ENCODE peak calls at places on chromosomes 11 and 22, in nine cellular contexts. Z is germinal center, E is RPMI7951, V is ACHN, W is osteocyte, B is lower leg skin, Y is neural progenitor cell, F is SW 1271, Q is T-cell. O is an unnamed sample.

GRCh38 chr11:35179466-35180135 is 40.6 kb downstream of the CD44 start:
- DNase-seq in B (no peak), Z (no peak), Y (no peak), E (no peak), F (no peak), V (no peak), W (no peak), Q (no peak), O (no peak)

GRCh38 chr11:102318469-102318868 is 1.2 kb downstream of the BIRC3 start:
- DNase-seq in W (no peak), Z (peak; percentile 31), Y (no peak), E (peak; percentile 82), B (no peak), F (peak; percentile 92), V (peak; percentile 88), Q (peak; percentile 58), O (no peak)

GRCh38 chr22:46584081-46584903 is 35.9 kb upstream of the GRAMD4 start:
- DNase-seq in Z (no peak), Q (no peak), F (no peak), E (no peak), V (peak; percentile 15), W (no peak), Y (peak; percentile 59), B (no peak), O (no peak)

GRCh38 chr11:35641206-35641885 is 21.2 kb upstream of the TRIM44 start:
- DNase-seq in Z (no peak), V (no peak), F (no peak), W (no peak), Q (no peak), B (no peak), E (no peak), Y (peak; percentile 71), O (no peak)

GRCh38 chr11:2518112-2518982 is 73.5 kb downstream of the KCNQ1 start:
- DNase-seq in W (peak; percentile 83), V (no peak), Z (no peak), Q (no peak), B (peak; percentile 7), Y (peak; percentile 7), E (no peak), F (no peak), O (no peak)

GRCh38 chr22:32204856-32205722 is at the start of gene RFPL2:
- DNase-seq in B (no peak), F (peak; percentile 80), E (no peak), V (no peak), Z (no peak), W (no peak), Y (peak; percentile 94), Q (peak; percentile 29), O (no peak)

GRCh38 chr11:120057028-120057330 is 80.9 kb downstream of the TRIM29 start:
- DNase-seq in Q (no peak), E (no peak), F (no peak), B (no peak), W (peak; percentile 15), V (no peak), Z (no peak), Y (no peak), O (no peak)

GRCh38 chr11:125902927-125903752 is at the start of gene PUS3:
- DNase-seq in F (peak; percentile 82), Q (peak; percentile 85), W (peak; percentile 93), B (peak; percentile 87), E (peak; percentile 81), Z (peak; percentile 86), V (peak; percentile 78), Y (peak; percentile 92), O (no peak)

GRCh38 chr22:29617922-29618629 is 14.6 kb downstream of the NF2 start:
- DNase-seq in V (peak; percentile 71), W (no peak), Z (no peak), F (peak; percentile 45), E (peak; percentile 21), Y (no peak), B (no peak), Q (no peak), O (no peak)

GRCh38 chr11:122601131-122602125 is 54.1 kb upstream of the UBASH3B start:
- DNase-seq in B (peak; percentile 15), V (no peak), W (no peak), Q (no peak), E (peak; percentile 25), F (no peak), Y (no peak), Z (no peak), O (no peak)

GRCh38 chr11:64648551-64648950 is 57.5 kb downstream of the SLC22A12 start:
- DNase-seq in W (no peak), B (no peak), Z (no peak), V (no peak), Y (no peak), Q (no peak), E (no peak), F (no peak), O (no peak)

GRCh38 chr22:28268176-28268575 is 349.1 kb upstream of the PITPNB start:
- DNase-seq in Q (no peak), B (no peak), E (no peak), F (no peak), V (no peak), W (no peak), Y (no peak), Z (no peak), O (no peak)

GRCh38 chr11:92302766-92303165 is 78.1 kb downstream of the FAT3 start:
- DNase-seq in F (no peak), Y (no peak), B (no peak), E (peak; percentile 51), Z (no peak), Q (no peak), V (no peak), W (no peak), O (no peak)

GRCh38 chr22:17171313-17172171 is 12.5 kb upstream of the HDHD5 start:
- DNase-seq in F (peak; percentile 39), B (peak; percentile 72), E (peak; percentile 81), Z (peak; percentile 90), V (peak; percentile 88), W (peak; percentile 96), Q (peak; percentile 58), Y (peak; percentile 95), O (no peak)

GRCh38 chr11:45820211-45820857 is 15.4 kb downstream of the SLC35C1 start:
- DNase-seq in F (no peak), E (no peak), Q (no peak), Y (no peak), B (no peak), Z (no peak), W (no peak), V (no peak), O (no peak)

O was measured in vagina.